ENCODE peak calls at places on chromosome 18, in six cellular contexts. O, V, C, Q, S and E are unnamed samples. For H3K9me3 and H3K4me1, the result is how much of the 10 kb centered on the place peaks cover.

GRCh38 chr18:5600376-5601071 is 56.7 kb upstream of the EPB41L3 start:
- DNase-seq in O (no peak), V (no peak), C (peak), Q (no peak), S (no peak), E (no peak)

GRCh38 chr18:43592268-43592667 is 315.0 kb upstream of the SYT4 start:
- DNase-seq in O (no peak), V (no peak), C (no peak), Q (no peak), S (no peak), E (no peak)

GRCh38 chr18:9827856-9828793 is 57.6 kb upstream of the TXNDC2 start:
- DNase-seq in O (peak), V (no peak), C (peak), Q (peak), S (peak), E (no peak)

GRCh38 chr18:985301-985700 is 80.6 kb downstream of the ADCYAP1 start:
- DNase-seq in O (no peak), V (no peak), C (no peak), Q (no peak), S (no peak), E (no peak)

GRCh38 chr18:7417742-7418141 is 149.4 kb upstream of the PTPRM start:
- DNase-seq in O (no peak), V (no peak), C (no peak), Q (peak), S (no peak), E (no peak)

GRCh38 chr18:74896390-74896991 is 298.8 kb downstream of the ZNF407 start:
- DNase-seq in O (peak), V (no peak), C (no peak), Q (peak), S (no peak), E (no peak)

GRCh38 chr18:56173542-56174220 is 464.7 kb downstream of the TXNL1 start:
- DNase-seq in O (no peak), V (no peak), C (no peak), Q (no peak), S (no peak), E (no peak)

GRCh38 chr18:7830468-7830867 is 263.4 kb downstream of the PTPRM start:
- DNase-seq in O (no peak), V (no peak), C (no peak), Q (no peak), S (no peak), E (no peak)

GRCh38 chr18:12092398-12093229 is 1.0 kb upstream of the ANKRD62 start:
- DNase-seq in O (no peak), V (no peak), C (no peak), Q (no peak), S (peak), E (no peak)

GRCh38 chr18:58195278-58195721 is 151.3 kb downstream of the NEDD4L start:
- DNase-seq in O (no peak), V (no peak), C (no peak), Q (peak), S (peak), E (no peak)

GRCh38 chr18:62452280-62452824 is 70.5 kb upstream of the ZCCHC2 start:
- DNase-seq in O (peak), V (no peak), C (no peak), Q (peak), S (no peak), E (no peak)

GRCh38 chr18:48975221-48975816 is 24.6 kb upstream of the SMAD7 start:
- DNase-seq in O (no peak), V (no peak), C (no peak), Q (no peak), S (no peak), E (no peak)
- H3K9me3 ChIP-seq in O (under half), V (under half), C (under half), Q (under half), S (under half), E (under half)

GRCh38 chr18:22189431-22189830 is 20.0 kb downstream of the GATA6 start:
- DNase-seq in O (no peak), V (no peak), C (peak), Q (no peak), S (no peak), E (no peak)
- H3K4me1 ChIP-seq in O (under half), V (under half), C (under half), Q (under half), S (half or more), E (half or more)

GRCh38 chr18:22517356-22517755 is 99.6 kb upstream of the CTAGE1 start:
- DNase-seq in O (no peak), V (no peak), C (peak), Q (no peak), S (no peak), E (no peak)

GRCh38 chr18:22510697-22511096 is 93.0 kb upstream of the CTAGE1 start:
- DNase-seq in O (no peak), V (no peak), C (no peak), Q (no peak), S (no peak), E (no peak)

GRCh38 chr18:22509423-22509822 is 91.7 kb upstream of the CTAGE1 start:
- DNase-seq in O (no peak), V (no peak), C (no peak), Q (no peak), S (no peak), E (no peak)

GRCh38 chr18:22514655-22515054 is 96.9 kb upstream of the CTAGE1 start:
- DNase-seq in O (no peak), V (no peak), C (no peak), Q (no peak), S (no peak), E (no peak)

GRCh38 chr18:22515250-22515649 is 97.5 kb upstream of the CTAGE1 start:
- DNase-seq in O (no peak), V (no peak), C (no peak), Q (no peak), S (no peak), E (no peak)
- TF ChIP-seq CTCF in O (no peak), V (no peak), C (no peak), Q (no peak), S (no peak), E (no peak)

DNA sequence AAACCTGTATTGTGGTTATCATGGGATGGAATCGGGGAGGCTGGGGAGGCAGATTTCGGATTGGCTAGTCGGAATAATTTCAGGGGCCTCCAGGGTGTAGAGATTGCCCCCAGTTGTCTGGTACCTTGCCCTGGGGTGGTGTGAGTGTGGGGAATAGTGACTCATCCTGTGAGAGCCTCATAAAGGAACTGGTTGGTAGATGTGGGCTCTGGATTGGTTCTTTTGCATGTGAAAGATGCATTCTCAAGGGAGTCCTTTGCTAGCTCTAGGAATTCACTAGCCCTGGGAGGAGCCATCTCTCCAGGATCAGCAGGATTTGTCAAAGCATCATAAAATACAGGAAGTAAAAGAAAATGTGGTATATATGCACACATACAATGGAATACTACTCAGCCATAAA is 331.6 kb downstream of the SETBP1 start:
- DNase-seq in O (no peak), V (no peak), C (no peak), Q (peak), S (no peak), E (no peak)
- H3K9me3 ChIP-seq in O (under half), V (under half), C (under half), Q (under half), S (under half), E (under half)